ENCODE peak calls at places on chromosomes 7 and 10, in five cellular contexts. Q, U, T, Z and Y are unnamed samples.

GRCh38 chr7:100080895-100081534 is 508 bp downstream of the ZNF3 start:
- DNase-seq in Q (no peak), U (no peak), T (no peak), Z (no peak), Y (no peak)

GRCh38 chr7:157614457-157615020 is 277.7 kb downstream of the DNAJB6 start:
- DNase-seq in Q (no peak), U (no peak), T (no peak), Z (no peak), Y (no peak)

GRCh38 chr10:99460070-99460469 is 29.6 kb upstream of the GOT1 start:
- DNase-seq in Q (no peak), U (no peak), T (no peak), Z (no peak), Y (no peak)

GRCh38 chr10:78010278-78010677 is 19.0 kb downstream of the POLR3A start:
- DNase-seq in Q (no peak), U (no peak), T (no peak), Z (no peak), Y (no peak)

GRCh38 chr7:116236020-116236630 is 25.8 kb downstream of the TES start:
- DNase-seq in Q (no peak), U (peak; percentile 23), T (peak; percentile 71), Z (peak; percentile 66), Y (no peak)

GRCh38 chr7:141441837-141442627 is 109.2 kb upstream of the AGK start:
- DNase-seq in Q (no peak), U (no peak), T (no peak), Z (no peak), Y (no peak)

GRCh38 chr10:75995041-75995430 is 563.6 kb downstream of the LRMDA start:
- DNase-seq in Q (no peak), U (no peak), T (no peak), Z (no peak), Y (no peak)

GRCh38 chr10:93837783-93838677 is 55.7 kb upstream of the SLC35G1 start:
- DNase-seq in Q (no peak), U (no peak), T (no peak), Z (no peak), Y (no peak)

GRCh38 chr10:19845963-19846362 is 29.7 kb downstream of the PLXDC2 start:
- DNase-seq in Q (no peak), U (no peak), T (no peak), Z (no peak), Y (no peak)

GRCh38 chr10:23343591-23344225 is 889 bp downstream of the C10orf67 start:
- DNase-seq in Q (no peak), U (no peak), T (peak; percentile 30), Z (no peak), Y (no peak)

GRCh38 chr10:110398419-110399162 is 93.9 kb upstream of the SMNDC1 start:
- DNase-seq in Q (no peak), U (no peak), T (peak; percentile 90), Z (no peak), Y (no peak)

GRCh38 chr7:117041007-117041406 is 87.7 kb downstream of the ST7 start:
- DNase-seq in Q (no peak), U (no peak), T (peak; percentile 58), Z (no peak), Y (peak; percentile 50)

GRCh38 chr7:26648429-26649015 is 215.9 kb downstream of the SKAP2 start:
- DNase-seq in Q (no peak), U (no peak), T (peak; percentile 72), Z (no peak), Y (no peak)

GRCh38 chr7:35555386-35555785 is 139.5 kb downstream of the HERPUD2 start:
- DNase-seq in Q (no peak), U (no peak), T (no peak), Z (no peak), Y (no peak)

GRCh38 chr7:155164316-155164715 is 94.2 kb downstream of the HTR5A start:
- DNase-seq in Q (no peak), U (no peak), T (no peak), Z (no peak), Y (no peak)

GRCh38 chr10:108684431-108684830 is 1238.9 kb downstream of the XPNPEP1 start:
- DNase-seq in Q (no peak), U (no peak), T (peak; percentile 55), Z (no peak), Y (no peak)

GRCh38 chr10:75314570-75314969 is 78.8 kb upstream of the COMTD1 start:
- DNase-seq in Q (no peak), U (no peak), T (no peak), Z (no peak), Y (no peak)

GRCh38 chr10:97361050-97361901 is 26.7 kb upstream of the FRAT2 start:
- DNase-seq in Q (no peak), U (no peak), T (no peak), Z (no peak), Y (no peak)

GRCh38 chr10:1683649-1684048 is 53.7 kb downstream of the ADARB2 start:
- DNase-seq in Q (no peak), U (no peak), T (no peak), Z (no peak), Y (no peak)

GRCh38 chr10:119378737-119379067 is 163.8 kb downstream of the RGS10 start:
- DNase-seq in Q (no peak), U (no peak), T (no peak), Z (no peak), Y (no peak)

GRCh38 chr7:135100856-135101255 is 47.0 kb upstream of the TMEM140 start:
- DNase-seq in Q (no peak), U (no peak), T (peak; percentile 4), Z (no peak), Y (no peak)

GRCh38 chr7:135232087-135232486 is 1.6 kb upstream of the STRA8 start:
- DNase-seq in Q (no peak), U (no peak), T (no peak), Z (no peak), Y (no peak)